ENCODE peak calls at places on chromosomes 3 and 15, in five cellular contexts. One of them, this sample, is unnamed.
A peak's percentile ranks its signal among the peaks of the same experiment; 100 is the strongest.

GRCh38 chr3:156307704-156308103 is 187.3 kb downstream of the KCNAB1 start:
- DNase-seq in anterior cingulate cortex: no peak
- DNase-seq in T1000: peak; percentile 5
- DNase-seq in NCI-H1105 treated with DMSO at 0.1 percent for 48 hours: no peak
- DNase-seq in ureter: peak; percentile 63
- DNase-seq in this sample: peak; percentile 47

GRCh38 chr3:196471551-196471950 is 32.0 kb downstream of the RNF168 start:
- DNase-seq in anterior cingulate cortex: no peak
- DNase-seq in T1000: no peak
- DNase-seq in NCI-H1105 treated with DMSO at 0.1 percent for 48 hours: no peak
- DNase-seq in ureter: no peak
- DNase-seq in this sample: no peak

GRCh38 chr15:70530906-70531305 is 232.5 kb downstream of the UACA start:
- DNase-seq in anterior cingulate cortex: no peak
- DNase-seq in T1000: no peak
- DNase-seq in NCI-H1105 treated with DMSO at 0.1 percent for 48 hours: no peak
- DNase-seq in ureter: peak; percentile 19
- DNase-seq in this sample: no peak

GRCh38 chr3:144624656-144625055 is 653.0 kb downstream of the DIPK2A start:
- DNase-seq in anterior cingulate cortex: no peak
- DNase-seq in T1000: no peak
- DNase-seq in NCI-H1105 treated with DMSO at 0.1 percent for 48 hours: no peak
- DNase-seq in ureter: no peak
- DNase-seq in this sample: no peak

GRCh38 chr3:15769256-15769915 is 28.4 kb downstream of the ANKRD28 start:
- DNase-seq in anterior cingulate cortex: no peak
- DNase-seq in T1000: no peak
- DNase-seq in NCI-H1105 treated with DMSO at 0.1 percent for 48 hours: no peak
- DNase-seq in ureter: no peak
- DNase-seq in this sample: no peak

GRCh38 chr3:42735609-42736008 is 33.0 kb upstream of the HHATL start:
- DNase-seq in anterior cingulate cortex: no peak
- DNase-seq in T1000: no peak
- DNase-seq in NCI-H1105 treated with DMSO at 0.1 percent for 48 hours: no peak
- DNase-seq in ureter: no peak
- DNase-seq in this sample: no peak

GRCh38 chr3:174377684-174378083 is 481.4 kb upstream of the NAALADL2 start:
- DNase-seq in anterior cingulate cortex: no peak
- DNase-seq in T1000: no peak
- DNase-seq in NCI-H1105 treated with DMSO at 0.1 percent for 48 hours: no peak
- DNase-seq in ureter: no peak
- DNase-seq in this sample: no peak

GRCh38 chr3:72339750-72340025 is 508.6 kb downstream of the SHQ1 start:
- DNase-seq in anterior cingulate cortex: no peak
- DNase-seq in T1000: no peak
- DNase-seq in NCI-H1105 treated with DMSO at 0.1 percent for 48 hours: no peak
- DNase-seq in ureter: no peak
- DNase-seq in this sample: no peak

GRCh38 chr3:127616836-127617605 is 12.0 kb upstream of the PODXL2 start:
- DNase-seq in anterior cingulate cortex: no peak
- DNase-seq in T1000: no peak
- DNase-seq in NCI-H1105 treated with DMSO at 0.1 percent for 48 hours: no peak
- DNase-seq in ureter: no peak
- DNase-seq in this sample: no peak

GRCh38 chr15:36050899-36051298 is 504.9 kb upstream of the DPH6 start:
- DNase-seq in anterior cingulate cortex: no peak
- DNase-seq in T1000: no peak
- DNase-seq in NCI-H1105 treated with DMSO at 0.1 percent for 48 hours: no peak
- DNase-seq in ureter: no peak
- DNase-seq in this sample: no peak

GRCh38 chr3:72279631-72280041 is 494.7 kb upstream of the PROK2 start:
- DNase-seq in anterior cingulate cortex: no peak
- DNase-seq in T1000: no peak
- DNase-seq in NCI-H1105 treated with DMSO at 0.1 percent for 48 hours: no peak
- DNase-seq in ureter: no peak
- DNase-seq in this sample: peak; percentile 34

GRCh38 chr15:34904527-34904926 is 65.0 kb downstream of the AQR start:
- DNase-seq in anterior cingulate cortex: no peak
- DNase-seq in T1000: no peak
- DNase-seq in NCI-H1105 treated with DMSO at 0.1 percent for 48 hours: no peak
- DNase-seq in ureter: no peak
- DNase-seq in this sample: no peak

GRCh38 chr3:126982125-126982521 is 792 bp upstream of the PLXNA1 start:
- DNase-seq in anterior cingulate cortex: no peak
- DNase-seq in T1000: no peak
- DNase-seq in NCI-H1105 treated with DMSO at 0.1 percent for 48 hours: no peak
- DNase-seq in ureter: no peak
- DNase-seq in this sample: no peak

GRCh38 chr15:45399381-45400212 is 21.3 kb upstream of the GATM start:
- DNase-seq in anterior cingulate cortex: no peak
- DNase-seq in T1000: no peak
- DNase-seq in NCI-H1105 treated with DMSO at 0.1 percent for 48 hours: peak; percentile 41
- DNase-seq in ureter: no peak
- DNase-seq in this sample: no peak

GRCh38 chr15:84023636-84024035 is 211.9 kb upstream of the GOLGA6L4 start:
- DNase-seq in anterior cingulate cortex: no peak
- DNase-seq in T1000: no peak
- DNase-seq in NCI-H1105 treated with DMSO at 0.1 percent for 48 hours: no peak
- DNase-seq in ureter: no peak
- DNase-seq in this sample: peak; percentile 32

GRCh38 chr3:18868911-18869689 is 279.2 kb upstream of the KCNH8 start:
- DNase-seq in anterior cingulate cortex: no peak
- DNase-seq in T1000: no peak
- DNase-seq in NCI-H1105 treated with DMSO at 0.1 percent for 48 hours: no peak
- DNase-seq in ureter: no peak
- DNase-seq in this sample: no peak

GRCh38 chr3:179949869-179950268 is 86.9 kb downstream of the PEX5L start:
- DNase-seq in anterior cingulate cortex: no peak
- DNase-seq in T1000: no peak
- DNase-seq in NCI-H1105 treated with DMSO at 0.1 percent for 48 hours: no peak
- DNase-seq in ureter: no peak
- DNase-seq in this sample: no peak

GRCh38 chr15:63974036-63974435 is 72.2 kb downstream of the DAPK2 start:
- DNase-seq in anterior cingulate cortex: no peak
- DNase-seq in T1000: no peak
- DNase-seq in NCI-H1105 treated with DMSO at 0.1 percent for 48 hours: no peak
- DNase-seq in ureter: no peak
- DNase-seq in this sample: no peak

This sample was measured in uterus.